ENCODE peak calls at places on chromosomes 6 and 20, in nine cellular contexts. G, W, H, C, X, L, I, D and N are unnamed samples.
A peak's percentile ranks its signal among the peaks of the same experiment; 100 is the strongest.

GRCh38 chr20:5039255-5039657 is 37.9 kb upstream of the SLC23A2 start:
- DNase-seq in G (no peak), W (no peak), H (no peak), C (peak; percentile 52), X (no peak), L (no peak), I (no peak), D (no peak), N (no peak)

GRCh38 chr6:157688275-157688959 is 134.6 kb upstream of the SNX9 start:
- DNase-seq in G (no peak), W (no peak), H (no peak), C (no peak), X (no peak), L (no peak), I (no peak), D (no peak), N (no peak)

GRCh38 chr6:16836186-16836981 is 75.1 kb upstream of the ATXN1 start:
- DNase-seq in G (peak; percentile 20), W (no peak), H (no peak), C (no peak), X (no peak), L (no peak), I (no peak), D (no peak), N (no peak)

GRCh38 chr20:663315-664090 is 10.5 kb upstream of the SRXN1 start:
- DNase-seq in G (peak; percentile 26), W (no peak), H (no peak), C (no peak), X (no peak), L (no peak), I (no peak), D (no peak), N (no peak)

GRCh38 chr6:118509009-118509617 is 39.0 kb upstream of the PLN start:
- DNase-seq in G (peak; percentile 35), W (peak; percentile 60), H (no peak), C (no peak), X (no peak), L (no peak), I (no peak), D (no peak), N (no peak)

GRCh38 chr6:157563611-157564284 is 182.8 kb downstream of the ZDHHC14 start:
- DNase-seq in G (peak; percentile 11), W (no peak), H (no peak), C (no peak), X (no peak), L (no peak), I (no peak), D (no peak), N (no peak)

GRCh38 chr6:7542878-7543394 is 1.5 kb downstream of the DSP start:
- DNase-seq in G (peak; percentile 41), W (no peak), H (peak; percentile 83), C (no peak), X (peak; percentile 89), L (peak; percentile 95), I (peak; percentile 66), D (peak; percentile 41), N (peak; percentile 84)

GRCh38 chr6:85764844-85765243 is 122.2 kb upstream of the SYNCRIP start:
- DNase-seq in G (peak; percentile 5), W (no peak), H (no peak), C (no peak), X (no peak), L (peak; percentile 23), I (no peak), D (no peak), N (no peak)

GRCh38 chr6:25659633-25660368 is 7.8 kb downstream of the SCGN start:
- DNase-seq in G (no peak), W (peak; percentile 3), H (no peak), C (no peak), X (no peak), L (no peak), I (no peak), D (no peak), N (no peak)

GRCh38 chr20:59042151-59042795 is at the start of gene PRELID3B:
- DNase-seq in G (peak; percentile 11), W (no peak), H (no peak), C (no peak), X (peak; percentile 73), L (peak; percentile 18), I (peak; percentile 36), D (no peak), N (peak; percentile 64)

GRCh38 chr6:89509719-89510339 is 76.9 kb downstream of the ANKRD6 start:
- DNase-seq in G (no peak), W (peak; percentile 4), H (no peak), C (no peak), X (no peak), L (no peak), I (no peak), D (no peak), N (no peak)

DNA sequence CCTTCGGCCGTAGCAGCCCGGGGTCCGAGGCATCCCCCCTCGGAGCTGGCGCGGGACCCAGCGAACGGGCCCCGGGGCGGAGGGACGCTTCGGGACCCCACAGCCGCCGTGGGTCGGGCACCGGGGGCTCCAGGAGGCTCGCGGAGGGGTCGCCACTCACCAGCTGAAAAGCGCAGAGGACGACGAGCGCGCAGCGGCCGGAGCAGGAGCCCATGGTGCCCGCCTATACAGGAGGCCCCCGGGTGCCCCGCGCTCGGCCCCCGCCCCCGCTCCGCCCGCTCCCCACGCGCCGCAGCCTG is at the start of gene NKAIN4:
- DNase-seq in G (no peak), W (no peak), H (no peak), C (no peak), X (no peak), L (no peak), I (no peak), D (no peak), N (no peak)
- H3K27ac ChIP-seq in G (no peak within 1 kb of the TSS), W (no peak within 1 kb of the TSS), H (no peak within 1 kb of the TSS), C (no peak within 1 kb of the TSS), X (no peak within 1 kb of the TSS), L (peak within 1 kb of the TSS; percentile 18), I (no peak within 1 kb of the TSS), D (no peak within 1 kb of the TSS), N (no peak within 1 kb of the TSS)

GRCh38 chr6:125812394-125813231 is 21.9 kb downstream of the NCOA7 start:
- DNase-seq in G (peak; percentile 99), W (peak; percentile 98), H (no peak), C (no peak), X (no peak), L (no peak), I (no peak), D (no peak), N (no peak)
- H3K27ac ChIP-seq in G (peak overlapping the region; percentile 74), W (peak overlapping the region; percentile 94), H (peak overlapping the region; percentile 63), C (peak overlapping the region; percentile 39), X (no peak overlapping the region), L (no peak overlapping the region), I (peak overlapping the region; percentile 65), D (peak overlapping the region; percentile 63), N (peak overlapping the region; percentile 2)

GRCh38 chr6:37241131-37241530 is 16.4 kb upstream of the TBC1D22B start:
- DNase-seq in G (no peak), W (no peak), H (no peak), C (no peak), X (no peak), L (no peak), I (no peak), D (no peak), N (no peak)

GRCh38 chr6:37242429-37243052 is 15.0 kb upstream of the TBC1D22B start:
- DNase-seq in G (peak; percentile 100), W (peak; percentile 97), H (no peak), C (peak; percentile 70), X (peak; percentile 31), L (peak; percentile 87), I (no peak), D (no peak), N (no peak)

GRCh38 chr6:37243816-37244370 is 13.7 kb upstream of the TBC1D22B start:
- DNase-seq in G (peak; percentile 12), W (no peak), H (no peak), C (no peak), X (no peak), L (no peak), I (no peak), D (no peak), N (no peak)

GRCh38 chr6:37243131-37243815 is 14.3 kb upstream of the TBC1D22B start:
- DNase-seq in G (no peak), W (no peak), H (no peak), C (no peak), X (no peak), L (no peak), I (no peak), D (no peak), N (no peak)

DNA sequence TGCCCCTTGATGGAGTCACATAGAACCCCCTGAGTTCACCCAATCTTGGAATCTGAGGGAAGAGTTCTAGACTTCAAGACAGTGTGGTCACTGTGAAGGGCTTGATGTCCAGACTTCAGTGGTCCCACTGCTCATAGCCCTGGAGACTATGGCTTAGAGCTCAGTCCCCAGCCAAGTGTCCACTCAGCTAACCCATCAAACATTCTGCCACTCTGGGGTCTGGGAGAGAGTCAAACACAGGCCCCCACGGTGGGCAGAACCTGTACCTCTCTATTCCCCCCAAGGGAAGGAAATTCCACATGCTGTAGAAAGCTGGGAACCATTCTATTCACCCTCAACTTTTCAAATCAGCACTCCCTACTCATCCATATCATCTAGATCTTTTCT is 15.5 kb upstream of the TBC1D22B start:
- DNase-seq in G (no peak), W (no peak), H (no peak), C (no peak), X (no peak), L (no peak), I (no peak), D (no peak), N (no peak)
- H3K27ac ChIP-seq in G (peak overlapping the region; percentile 99), W (peak overlapping the region; percentile 99), H (peak overlapping the region; percentile 79), C (peak overlapping the region; percentile 100), X (peak overlapping the region; percentile 74), L (peak overlapping the region; percentile 90), I (peak overlapping the region; percentile 81), D (peak overlapping the region; percentile 86), N (peak overlapping the region; percentile 83)

GRCh38 chr6:34131326-34132081 is 14.4 kb downstream of the GRM4 start:
- DNase-seq in G (no peak), W (no peak), H (no peak), C (no peak), X (no peak), L (no peak), I (no peak), D (no peak), N (no peak)
- H3K27ac ChIP-seq in G (no peak overlapping the region), W (no peak overlapping the region), H (no peak overlapping the region), C (no peak overlapping the region), X (no peak overlapping the region), L (no peak overlapping the region), I (no peak overlapping the region), D (no peak overlapping the region), N (no peak overlapping the region)